ENCODE peak calls at places on chromosomes 11 and 22, in nine cellular contexts. S, I, F, T, J, D, X, K and W are unnamed samples.

GRCh38 chr11:88310246-88310645 is 27.3 kb downstream of the CTSC start:
- DNase-seq in K (no peak), F (no peak), J (no peak), X (no peak), I (no peak), D (no peak), S (no peak), T (no peak), W (no peak)

GRCh38 chr11:106101370-106101769 is 23.9 kb downstream of the AASDHPPT start:
- DNase-seq in K (no peak), F (no peak), T (no peak), S (no peak), X (no peak), I (no peak), D (no peak), J (no peak), W (no peak)

GRCh38 chr22:47063071-47063509 is 300.6 kb downstream of the TBC1D22A start:
- DNase-seq in S (no peak), X (no peak), D (no peak), T (no peak), F (no peak), K (no peak), I (peak; percentile 16), J (peak; percentile 54), W (no peak)

GRCh38 chr11:80970016-80970516 is 1529.2 kb upstream of the TENM4 start:
- DNase-seq in D (no peak), T (no peak), J (no peak), I (no peak), S (no peak), F (no peak), K (no peak), X (no peak), W (no peak)

GRCh38 chr22:25137577-25138525 is 61.8 kb upstream of the CRYBB3 start:
- DNase-seq in K (no peak), J (no peak), T (no peak), F (no peak), X (peak; percentile 56), I (no peak), D (no peak), S (peak; percentile 66), W (no peak)

GRCh38 chr11:114081641-114082414 is 22.3 kb downstream of the ZBTB16 start:
- DNase-seq in K (no peak), T (no peak), X (peak; percentile 67), J (no peak), S (no peak), F (no peak), D (no peak), I (no peak), W (no peak)

GRCh38 chr22:23539135-23539838 is 40.8 kb downstream of the IGLL1 start:
- DNase-seq in D (peak; percentile 68), K (peak; percentile 74), S (peak; percentile 88), F (peak; percentile 81), X (peak; percentile 89), I (peak; percentile 88), J (peak; percentile 90), T (peak; percentile 67), W (peak; percentile 18)

GRCh38 chr22:28759861-28760560 is 12.5 kb upstream of the CCDC117 start:
- DNase-seq in X (no peak), D (no peak), J (peak; percentile 14), T (no peak), F (no peak), I (peak; percentile 58), S (no peak), K (no peak), W (peak; percentile 22)

GRCh38 chr11:130606781-130607511 is 158.5 kb downstream of the ADAMTS15 start:
- DNase-seq in F (no peak), I (no peak), X (peak; percentile 75), D (peak; percentile 44), T (no peak), K (peak; percentile 52), S (no peak), J (no peak), W (no peak)

GRCh38 chr11:72573380-72573949 is 100.8 kb downstream of the PDE2A start:
- DNase-seq in K (no peak), I (peak; percentile 80), X (no peak), F (no peak), S (no peak), D (no peak), T (peak; percentile 16), J (peak; percentile 57), W (no peak)

GRCh38 chr11:64842851-64843841 is 1.3 kb downstream of the CDC42BPG start:
- DNase-seq in J (peak; percentile 81), X (no peak), F (peak; percentile 77), T (no peak), K (no peak), S (peak; percentile 85), I (no peak), D (no peak), W (no peak)

GRCh38 chr11:57248780-57249383 is 11.8 kb upstream of the APLNR start:
- DNase-seq in T (no peak), X (peak; percentile 79), D (peak; percentile 59), F (peak; percentile 51), K (peak; percentile 67), S (peak; percentile 24), I (peak; percentile 89), J (peak; percentile 82), W (no peak)

GRCh38 chr11:73001615-73002014 is 140.5 kb downstream of the FCHSD2 start:
- DNase-seq in X (no peak), D (no peak), F (no peak), S (no peak), T (no peak), J (no peak), K (no peak), I (no peak), W (no peak)

GRCh38 chr22:38957046-38957770 is at the start of gene APOBEC3A:
- DNase-seq in D (peak; percentile 33), S (no peak), J (peak; percentile 86), T (no peak), F (peak; percentile 78), X (no peak), K (peak; percentile 29), I (peak; percentile 22), W (no peak)

GRCh38 chr11:90250970-90251369 is 28.1 kb upstream of the CHORDC1 start:
- DNase-seq in F (no peak), J (no peak), D (no peak), K (no peak), X (no peak), I (no peak), S (no peak), T (no peak), W (no peak)

GRCh38 chr22:17878186-17878694 is 104.0 kb upstream of the BID start:
- DNase-seq in F (no peak), D (no peak), X (no peak), T (no peak), K (no peak), S (no peak), I (no peak), J (no peak), W (no peak)

GRCh38 chr22:19291218-19291579 is 320 bp downstream of the CLTCL1 start:
- DNase-seq in X (peak; percentile 73), F (peak; percentile 65), S (peak; percentile 8), I (peak; percentile 32), D (peak; percentile 48), J (no peak), K (peak; percentile 47), T (no peak), W (no peak)
- H3K27ac ChIP-seq in X (peak overlapping the region; percentile 75), F (peak overlapping the region; percentile 76), S (peak overlapping the region; percentile 59), I (no peak overlapping the region), D (peak overlapping the region; percentile 97), J (peak overlapping the region; percentile 29), K (peak overlapping the region; percentile 87), T (no peak overlapping the region), W (peak overlapping the region; percentile 92)

GRCh38 chr22:26480611-26480932 is 3.0 kb downstream of the HPS4 start:
- DNase-seq in X (no peak), D (no peak), T (no peak), J (no peak), K (no peak), S (no peak), F (no peak), I (no peak), W (no peak)
- H3K27ac ChIP-seq in X (no peak overlapping the region), D (peak overlapping the region; percentile 63), T (no peak overlapping the region), J (no peak overlapping the region), K (no peak overlapping the region), S (peak overlapping the region; percentile 71), F (no peak overlapping the region), I (no peak overlapping the region), W (peak overlapping the region; percentile 76)

GRCh38 chr22:19086944-19087343 is 35.3 kb downstream of the DGCR2 start:
- DNase-seq in F (no peak), I (no peak), D (no peak), T (no peak), X (peak; percentile 30), K (no peak), J (no peak), S (no peak), W (no peak)

GRCh38 chr22:19082793-19083192 is 39.4 kb downstream of the DGCR2 start:
- DNase-seq in S (no peak), K (no peak), J (peak; percentile 47), T (no peak), F (no peak), X (peak; percentile 52), D (no peak), I (no peak), W (no peak)

GRCh38 chr22:19082101-19082500 is 40.1 kb downstream of the DGCR2 start:
- DNase-seq in I (no peak), D (no peak), F (no peak), X (no peak), T (no peak), J (no peak), K (no peak), S (no peak), W (no peak)

GRCh38 chr22:19086417-19086816 is 35.8 kb downstream of the DGCR2 start:
- DNase-seq in I (no peak), F (no peak), K (no peak), D (no peak), S (no peak), T (no peak), J (no peak), X (peak; percentile 21), W (no peak)

DNA sequence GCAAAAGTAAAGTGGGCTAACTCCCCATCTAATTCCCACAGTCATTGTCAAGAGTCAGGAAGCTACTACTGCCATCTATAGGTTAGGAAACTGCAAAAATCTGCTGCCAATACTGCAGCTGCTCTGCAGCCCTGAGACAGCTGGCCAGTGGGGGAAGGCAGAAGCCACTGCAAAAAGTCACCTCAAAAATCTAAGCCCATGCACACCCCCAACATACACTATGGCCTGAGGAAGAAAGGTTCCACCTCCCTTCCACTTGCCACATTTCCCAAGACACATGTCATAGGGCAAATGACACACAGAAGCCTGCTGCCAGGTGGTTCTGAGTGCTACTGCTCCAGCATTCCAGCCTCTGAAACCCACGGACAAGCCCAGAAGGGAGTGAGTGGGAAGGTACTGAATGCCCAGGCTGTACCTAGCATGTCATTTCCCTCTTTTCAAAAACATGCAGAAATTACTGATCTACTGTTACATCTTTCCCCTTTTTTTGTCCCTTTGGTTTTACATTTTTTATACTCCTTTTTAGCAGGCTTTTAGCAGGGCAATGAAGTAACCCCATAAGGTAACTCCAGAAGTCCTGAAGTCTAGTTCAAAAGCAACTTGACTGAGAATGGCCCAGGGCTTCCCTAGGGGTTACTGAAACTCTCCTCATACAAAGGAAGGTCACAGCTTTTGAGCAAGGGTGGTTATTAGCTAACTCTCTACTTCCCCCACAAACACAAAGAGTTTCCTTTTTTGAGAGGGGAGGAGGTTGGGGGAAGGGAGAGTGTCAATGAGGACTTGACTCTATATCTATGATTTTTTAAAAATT is 36.8 kb downstream of the DGCR2 start:
- DNase-seq in F (no peak), I (no peak), S (no peak), K (no peak), X (peak; percentile 30), D (no peak), J (no peak), T (no peak), W (no peak)
- H3K27ac ChIP-seq in F (peak overlapping the region; percentile 15), I (no peak overlapping the region), S (no peak overlapping the region), K (peak overlapping the region; percentile 53), X (no peak overlapping the region), D (peak overlapping the region; percentile 47), J (peak overlapping the region; percentile 78), T (no peak overlapping the region), W (peak overlapping the region; percentile 36)

GRCh38 chr22:37739000-37739399 is 42.2 kb downstream of the TRIOBP start:
- DNase-seq in T (no peak), D (peak; percentile 88), I (no peak), J (no peak), K (peak; percentile 89), S (no peak), X (peak; percentile 93), F (peak; percentile 65), W (no peak)
- H3K27ac ChIP-seq in T (no peak overlapping the region), D (peak overlapping the region; percentile 9), I (no peak overlapping the region), J (peak overlapping the region; percentile 73), K (peak overlapping the region; percentile 70), S (no peak overlapping the region), X (peak overlapping the region; percentile 45), F (peak overlapping the region; percentile 64), W (no peak overlapping the region)